ENCODE peak calls at places on chromosome 17, in ten cellular contexts. F, O, H, S, L, W, I, G, T and N are unnamed samples.

GRCh38 chr17:15910791-15911190 is 34.1 kb upstream of the ADORA2B start:
- DNase-seq in T (no peak), O (no peak), I (no peak), L (no peak), H (no peak), W (no peak), F (no peak), S (no peak), G (no peak), N (no peak)

GRCh38 chr17:2400474-2400866 is 390 bp downstream of the MNT start:
- DNase-seq in I (peak), F (peak), S (no peak), W (peak), H (peak), O (peak), L (peak), G (no peak), T (peak), N (peak)

GRCh38 chr17:9979463-9979995 is 74.5 kb upstream of the RCVRN start:
- DNase-seq in O (no peak), F (no peak), H (no peak), S (no peak), I (no peak), T (no peak), L (peak), W (no peak), G (no peak), N (no peak)

GRCh38 chr17:17206913-17207368 is 808 bp upstream of the PLD6 start:
- DNase-seq in S (no peak), F (no peak), T (no peak), H (no peak), W (no peak), G (no peak), I (no peak), O (no peak), L (no peak), N (no peak)

GRCh38 chr17:37179893-37180292 is 195.9 kb upstream of the C17orf78 start:
- DNase-seq in L (peak), W (no peak), I (no peak), O (no peak), G (peak), S (no peak), H (peak), T (no peak), F (no peak), N (peak)

GRCh38 chr17:81207610-81208581 is 14.9 kb downstream of the CEP131 start:
- DNase-seq in L (no peak), H (no peak), G (no peak), W (no peak), I (no peak), O (no peak), S (no peak), F (no peak), T (no peak), N (no peak)

GRCh38 chr17:81608082-81608481 is 28.8 kb downstream of the NPLOC4 start:
- DNase-seq in T (no peak), G (no peak), H (no peak), S (no peak), W (no peak), F (no peak), L (no peak), I (no peak), O (no peak), N (peak)

GRCh38 chr17:30812218-30813177 is 12.0 kb downstream of the CRLF3 start:
- DNase-seq in F (no peak), W (no peak), S (no peak), O (no peak), H (peak), L (peak), G (no peak), I (no peak), T (no peak), N (peak)

GRCh38 chr17:39196191-39196819 is 1.2 kb downstream of the CACNB1 start:
- DNase-seq in H (peak), S (no peak), O (no peak), F (peak), G (no peak), L (no peak), T (no peak), I (no peak), W (no peak), N (no peak)

GRCh38 chr17:50911450-50911849 is 45.3 kb upstream of the TOB1 start:
- DNase-seq in O (no peak), H (no peak), G (no peak), W (no peak), L (no peak), I (no peak), F (no peak), T (no peak), S (no peak), N (no peak)

GRCh38 chr17:47831934-47832327 is 461 bp downstream of the LRRC46 start:
- DNase-seq in O (no peak), S (no peak), I (no peak), T (no peak), L (no peak), H (no peak), W (no peak), G (no peak), F (no peak), N (no peak)

GRCh38 chr17:63685578-63685977 is 14.3 kb downstream of the LIMD2 start:
- DNase-seq in G (no peak), L (no peak), H (no peak), F (no peak), S (no peak), O (no peak), W (no peak), T (no peak), I (no peak), N (no peak)

GRCh38 chr17:57783338-57783742 is 38.2 kb upstream of the CCDC182 start:
- DNase-seq in S (peak), G (no peak), F (peak), L (peak), W (peak), O (peak), T (peak), H (peak), I (peak), N (peak)

GRCh38 chr17:10216213-10216982 is 18.0 kb upstream of the GAS7 start:
- DNase-seq in S (no peak), F (no peak), T (no peak), W (no peak), I (no peak), L (no peak), O (no peak), H (no peak), G (no peak), N (no peak)

GRCh38 chr17:50640701-50641338 is 6.1 kb downstream of the ABCC3 start:
- DNase-seq in W (no peak), G (no peak), T (no peak), O (peak), S (no peak), F (no peak), L (peak), H (no peak), I (no peak), N (no peak)

GRCh38 chr17:80856863-80857488 is 134.7 kb upstream of the CHMP6 start:
- DNase-seq in S (no peak), H (no peak), W (peak), O (no peak), T (no peak), L (no peak), G (no peak), F (no peak), I (no peak), N (no peak)

GRCh38 chr17:21014498-21014897 is 28.3 kb downstream of the USP22 start:
- DNase-seq in H (no peak), W (no peak), S (no peak), F (no peak), T (no peak), O (no peak), G (no peak), I (no peak), L (no peak), N (no peak)

GRCh38 chr17:62862251-62862650 is 54.1 kb upstream of the MARCHF10 start:
- DNase-seq in I (no peak), H (no peak), O (no peak), G (no peak), W (no peak), S (no peak), L (no peak), F (no peak), T (no peak), N (no peak)

GRCh38 chr17:35283767-35284166 is 40.9 kb downstream of the SLFN5 start:
- DNase-seq in G (no peak), S (no peak), L (no peak), T (no peak), O (no peak), I (no peak), W (no peak), F (no peak), H (no peak), N (no peak)

GRCh38 chr17:82215095-82215971 is 2.7 kb upstream of the CCDC57 start:
- DNase-seq in F (no peak), S (no peak), H (peak), L (no peak), O (peak), G (no peak), T (peak), W (peak), I (no peak), N (no peak)

GRCh38 chr17:60971515-60972369 is 294.1 kb downstream of the BCAS3 start:
- DNase-seq in G (peak), L (peak), F (no peak), O (peak), W (no peak), S (no peak), H (peak), T (peak), I (no peak), N (peak)

GRCh38 chr17:51640108-51640622 is 379.8 kb downstream of the UTP18 start:
- DNase-seq in L (no peak), W (no peak), T (peak), O (peak), F (no peak), S (no peak), H (no peak), I (no peak), G (no peak), N (no peak)

GRCh38 chr17:18139949-18140348 is 31.4 kb downstream of the MYO15A start:
- DNase-seq in F (no peak), T (peak), I (no peak), S (no peak), W (no peak), L (peak), O (peak), G (no peak), H (peak), N (no peak)

GRCh38 chr17:43360739-43361498 is 37.9 kb upstream of the ARL4D start:
- DNase-seq in T (peak), G (peak), L (peak), H (peak), F (peak), O (peak), I (peak), S (peak), W (no peak), N (peak)

GRCh38 chr17:19409509-19409908 is 1.5 kb upstream of the RNF112 start:
- DNase-seq in W (no peak), I (no peak), F (no peak), S (no peak), T (no peak), G (peak), L (no peak), O (no peak), H (peak), N (peak)

GRCh38 chr17:17900615-17901520 is 64.1 kb upstream of the SREBF1 start:
- DNase-seq in S (no peak), H (peak), W (peak), G (peak), L (peak), T (peak), I (peak), O (peak), F (peak), N (peak)

DNA sequence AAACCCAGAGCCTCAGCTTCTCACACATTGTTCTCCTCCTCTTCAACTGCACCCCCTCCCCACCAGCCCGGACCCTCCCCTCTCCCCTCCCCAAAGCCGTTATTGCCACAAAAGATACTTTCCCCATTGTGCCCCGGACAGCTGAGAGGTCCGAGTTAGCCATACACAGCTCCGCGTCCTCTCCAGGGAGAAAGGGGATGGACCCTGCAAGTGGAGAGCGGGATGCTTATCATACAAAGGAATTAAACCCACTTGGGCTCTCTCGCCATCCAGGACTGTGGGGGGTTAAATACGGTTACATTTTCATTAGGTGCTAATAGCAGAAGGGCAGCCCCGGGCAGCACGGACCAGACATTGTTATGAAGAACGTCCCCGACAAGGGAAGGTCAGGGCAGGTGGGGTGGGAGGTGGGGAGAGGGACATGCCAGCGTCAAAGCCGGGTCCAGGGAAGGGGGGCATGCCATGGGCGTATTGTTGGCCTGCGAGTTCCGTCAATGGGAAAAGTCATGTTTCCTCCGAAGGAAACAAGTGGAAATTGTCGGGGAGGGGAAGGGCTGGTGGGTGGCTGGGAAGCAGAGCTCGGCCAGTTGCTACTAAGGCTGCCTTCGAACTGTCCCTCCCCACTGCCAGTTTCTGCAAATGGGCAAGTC is 99.1 kb downstream of the SOX9 start:
- DNase-seq in I (no peak), F (no peak), T (peak), W (no peak), L (no peak), H (no peak), O (no peak), G (no peak), S (no peak), N (no peak)
- H3K4me3 ChIP-seq in I (no peak), F (no peak), T (peak), W (no peak), L (no peak), H (no peak), O (no peak), G (peak), S (no peak), N (peak)

GRCh38 chr17:8859804-8860430 is 7.6 kb downstream of the PIK3R6 start:
- DNase-seq in H (no peak), G (no peak), I (no peak), L (no peak), F (no peak), O (no peak), T (no peak), S (no peak), W (no peak), N (no peak)

GRCh38 chr17:8861482-8862181 is 5.8 kb downstream of the PIK3R6 start:
- DNase-seq in T (no peak), F (no peak), S (no peak), H (no peak), G (no peak), L (no peak), O (no peak), I (no peak), W (no peak), N (no peak)

GRCh38 chr17:8856869-8857575 is 10.5 kb downstream of the PIK3R6 start:
- DNase-seq in W (no peak), O (no peak), G (no peak), T (no peak), L (no peak), I (no peak), F (no peak), H (no peak), S (no peak), N (no peak)

GRCh38 chr17:8857919-8858318 is 9.6 kb downstream of the PIK3R6 start:
- DNase-seq in G (peak), L (peak), H (peak), I (no peak), T (no peak), O (no peak), S (no peak), W (no peak), F (no peak), N (peak)

GRCh38 chr17:8859029-8859803 is 8.3 kb downstream of the PIK3R6 start:
- DNase-seq in T (no peak), L (no peak), O (peak), H (peak), G (no peak), S (no peak), F (no peak), W (no peak), I (no peak), N (peak)
- TF ChIP-seq CTCF in T (no peak), L (no peak), O (peak), H (no peak), G (no peak), S (no peak), F (no peak), W (no peak), I (no peak), N (no peak)

GRCh38 chr17:33751702-33752065 is 458.6 kb upstream of the ASIC2 start:
- DNase-seq in I (no peak), G (no peak), W (no peak), H (no peak), O (no peak), S (no peak), T (no peak), L (no peak), F (no peak), N (no peak)
- H3K4me3 ChIP-seq in I (no peak), G (no peak), W (no peak), H (peak), O (no peak), S (no peak), T (peak), L (peak), F (no peak), N (no peak)

DNA sequence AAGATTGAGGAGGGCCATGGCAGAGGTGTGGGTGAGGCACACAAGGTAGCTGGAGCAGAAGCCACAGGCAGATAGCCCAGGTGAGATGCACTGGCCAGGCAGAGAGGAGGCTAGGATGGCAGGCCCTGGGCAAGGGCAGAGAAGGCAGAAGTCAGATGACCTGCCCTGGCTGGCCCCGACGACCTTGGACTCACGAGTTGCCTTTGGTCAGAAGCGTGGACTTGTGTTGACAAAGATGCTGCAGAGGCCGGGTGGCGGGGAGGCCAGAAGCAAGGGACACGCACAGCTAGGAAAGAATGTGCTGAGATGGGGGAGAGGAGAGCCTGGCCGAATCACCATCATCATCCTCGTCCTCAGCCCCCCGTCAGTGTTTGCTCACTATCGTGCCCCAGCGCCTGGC is 123.7 kb downstream of the RBFOX3 start:
- DNase-seq in F (no peak), S (no peak), W (no peak), H (no peak), O (no peak), T (no peak), I (no peak), L (no peak), G (no peak), N (no peak)
- TF ChIP-seq CTCF in F (no peak), S (no peak), W (no peak), H (no peak), O (no peak), T (no peak), I (no peak), L (no peak), G (no peak), N (no peak)